ENCODE peak calls at places on chromosomes 16 and 17, in six cellular contexts. Q, L, R, F, V and Y are unnamed samples.

GRCh38 chr16:3166505-3166886 is 21.5 kb upstream of the OR1F1 start:
- DNase-seq in R (no peak), L (no peak), V (no peak), Q (no peak), F (no peak), Y (no peak)

GRCh38 chr16:89827383-89828198 is 684 bp upstream of the SPIRE2 start:
- DNase-seq in F (peak; percentile 74), L (no peak), V (peak; percentile 60), R (peak; percentile 77), Q (no peak), Y (no peak)

GRCh38 chr16:88570691-88571092 is 489 bp downstream of the ZC3H18 start:
- DNase-seq in V (no peak), R (peak; percentile 3), L (no peak), F (peak; percentile 35), Q (no peak), Y (no peak)

GRCh38 chr16:89167425-89167941 is 4.1 kb upstream of the CDH15 start:
- DNase-seq in R (peak; percentile 83), Q (peak; percentile 81), L (peak; percentile 92), V (peak; percentile 78), F (peak; percentile 95), Y (peak; percentile 74)

GRCh38 chr16:83473109-83473508 is 334.7 kb upstream of the HSBP1 start:
- DNase-seq in V (peak; percentile 64), F (no peak), L (no peak), R (peak; percentile 70), Q (no peak), Y (no peak)

GRCh38 chr17:42179335-42179734 is 1.6 kb downstream of the KCNH4 start:
- DNase-seq in F (no peak), L (no peak), R (no peak), V (no peak), Q (no peak), Y (no peak)

GRCh38 chr16:19073863-19074262 is 6.4 kb downstream of the COQ7 start:
- DNase-seq in F (no peak), Q (no peak), L (no peak), V (no peak), R (no peak), Y (no peak)

GRCh38 chr17:61157246-61157887 is 242.3 kb upstream of the TBX2 start:
- DNase-seq in R (peak; percentile 55), L (no peak), Q (no peak), V (peak; percentile 83), F (peak; percentile 19), Y (no peak)

GRCh38 chr17:38958326-38958725 is 8.9 kb downstream of the FBXO47 start:
- DNase-seq in Q (no peak), L (no peak), F (no peak), R (no peak), V (peak; percentile 37), Y (no peak)

GRCh38 chr16:9159839-9160550 is 68.6 kb downstream of the HAPSTR1 start:
- DNase-seq in V (peak; percentile 51), F (peak; percentile 78), L (no peak), R (peak; percentile 66), Q (peak; percentile 29), Y (no peak)

GRCh38 chr17:68518063-68518815 is 6.0 kb downstream of the PRKAR1A start:
- DNase-seq in R (no peak), V (no peak), L (no peak), Q (no peak), F (no peak), Y (no peak)

GRCh38 chr17:68526548-68526947 is 14.3 kb downstream of the PRKAR1A start:
- DNase-seq in R (no peak), Q (no peak), V (no peak), F (no peak), L (no peak), Y (no peak)

GRCh38 chr17:68527314-68527713 is 15.1 kb downstream of the PRKAR1A start:
- DNase-seq in R (no peak), L (no peak), F (no peak), V (no peak), Q (no peak), Y (no peak)

GRCh38 chr17:68519911-68520310 is 7.7 kb downstream of the PRKAR1A start:
- DNase-seq in Q (no peak), F (no peak), R (peak; percentile 59), V (no peak), L (no peak), Y (no peak)

GRCh38 chr17:68522266-68522665 is 10.0 kb downstream of the PRKAR1A start:
- DNase-seq in V (no peak), F (no peak), L (no peak), R (no peak), Q (no peak), Y (no peak)
- H3K4me3 ChIP-seq in V (no peak overlapping the region), F (no peak overlapping the region), L (no peak overlapping the region), R (no peak overlapping the region), Q (no peak overlapping the region), Y (no peak overlapping the region)

GRCh38 chr17:27245230-27245696 is 48.7 kb upstream of the WSB1 start:
- DNase-seq in F (peak; percentile 87), Q (peak; percentile 10), R (peak; percentile 97), V (peak; percentile 97), L (peak; percentile 93), Y (peak; percentile 22)
- H3K36me3 ChIP-seq in F (no peaks in the 10 kb centered on the region), Q (no peaks in the 10 kb centered on the region), R (no peaks in the 10 kb centered on the region), V (no peaks in the 10 kb centered on the region), L (no peaks in the 10 kb centered on the region), Y (no peaks in the 10 kb centered on the region)

GRCh38 chr16:65117701-65118448 is 4.0 kb downstream of the CDH11 start:
- DNase-seq in L (peak; percentile 79), F (peak; percentile 79), Q (no peak), R (peak; percentile 90), V (peak; percentile 93), Y (no peak)

GRCh38 chr16:65120811-65121721 is 797 bp downstream of the CDH11 start:
- DNase-seq in F (no peak), R (peak; percentile 47), Q (no peak), L (peak; percentile 81), V (peak; percentile 48), Y (no peak)

GRCh38 chr16:65116818-65117430 is 4.9 kb downstream of the CDH11 start:
- DNase-seq in Q (no peak), F (no peak), L (no peak), R (peak; percentile 36), V (no peak), Y (no peak)

GRCh38 chr16:65119905-65120341 is 1.9 kb downstream of the CDH11 start:
- DNase-seq in V (peak; percentile 69), R (peak; percentile 83), F (no peak), Q (no peak), L (no peak), Y (no peak)

GRCh38 chr16:65118866-65119265 is 3.0 kb downstream of the CDH11 start:
- DNase-seq in F (no peak), Q (no peak), V (no peak), L (no peak), R (no peak), Y (no peak)
- H3K4me3 ChIP-seq in F (no peak overlapping the region), Q (no peak overlapping the region), V (peak overlapping the region; percentile 92), L (no peak overlapping the region), R (no peak overlapping the region), Y (no peak overlapping the region)

GRCh38 chr17:56894859-56895455 is 18.9 kb downstream of the TRIM25 start:
- DNase-seq in L (no peak), F (no peak), R (no peak), V (no peak), Q (no peak), Y (no peak)

GRCh38 chr17:56892333-56892732 is 21.5 kb downstream of the TRIM25 start:
- DNase-seq in V (no peak), L (no peak), R (no peak), Q (no peak), F (no peak), Y (no peak)

GRCh38 chr17:56890906-56891674 is 22.8 kb downstream of the TRIM25 start:
- DNase-seq in L (no peak), Q (no peak), V (no peak), F (no peak), R (no peak), Y (no peak)

GRCh38 chr17:56891751-56892150 is 22.1 kb downstream of the TRIM25 start:
- DNase-seq in R (peak; percentile 26), L (peak; percentile 86), Q (peak; percentile 49), F (no peak), V (no peak), Y (peak; percentile 26)

GRCh38 chr17:56893503-56893902 is 20.3 kb downstream of the TRIM25 start:
- DNase-seq in R (no peak), Q (no peak), L (no peak), F (no peak), V (no peak), Y (no peak)
- H3K36me3 ChIP-seq in R (no peaks in the 10 kb centered on the region), Q (peaks cover 13% of the 10 kb centered on the region), L (peaks cover 15% of the 10 kb centered on the region), F (no peaks in the 10 kb centered on the region), V (peaks cover 37% of the 10 kb centered on the region), Y (peaks cover 77% of the 10 kb centered on the region)

GRCh38 chr17:45821147-45821546 is 23.5 kb upstream of the SPPL2C start:
- DNase-seq in Q (no peak), L (no peak), R (no peak), F (no peak), V (no peak), Y (no peak)
- H3K4me3 ChIP-seq in Q (no peak overlapping the region), L (no peak overlapping the region), R (no peak overlapping the region), F (no peak overlapping the region), V (no peak overlapping the region), Y (no peak overlapping the region)

GRCh38 chr17:79255046-79255445 is 180.4 kb downstream of the ENGASE start:
- DNase-seq in V (no peak), Q (no peak), L (no peak), R (no peak), F (no peak), Y (no peak)

GRCh38 chr17:79255926-79256325 is 181.3 kb downstream of the ENGASE start:
- DNase-seq in Q (no peak), L (no peak), F (no peak), V (no peak), R (no peak), Y (no peak)

GRCh38 chr17:79258843-79259242 is 184.2 kb downstream of the ENGASE start:
- DNase-seq in F (no peak), R (no peak), V (no peak), Q (no peak), L (no peak), Y (no peak)

GRCh38 chr17:79255471-79255870 is 180.8 kb downstream of the ENGASE start:
- DNase-seq in R (no peak), F (no peak), L (no peak), Q (no peak), V (no peak), Y (no peak)

DNA sequence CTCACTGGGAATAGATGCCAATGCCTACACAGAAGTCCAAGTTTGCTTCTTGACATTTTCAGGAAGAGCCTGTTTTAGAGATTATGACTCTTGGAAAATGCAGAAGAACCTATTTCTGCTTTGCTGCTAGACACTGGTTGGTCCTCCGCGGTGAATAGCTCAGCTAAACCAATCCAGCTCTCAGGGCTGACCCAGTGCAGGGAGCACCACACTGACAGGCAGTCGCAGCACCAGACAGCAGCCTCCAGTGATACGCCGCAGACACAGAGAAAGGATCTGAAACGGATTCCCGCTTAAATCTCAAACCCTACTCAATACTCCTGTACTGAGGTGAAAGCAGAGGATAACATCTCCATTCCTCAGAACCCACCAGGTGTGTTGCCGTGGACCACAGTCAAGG is 183.4 kb downstream of the ENGASE start:
- DNase-seq in L (no peak), V (no peak), F (no peak), Q (no peak), R (no peak), Y (no peak)
- H3K36me3 ChIP-seq in L (no peaks in the 10 kb centered on the region), V (no peaks in the 10 kb centered on the region), F (no peaks in the 10 kb centered on the region), Q (no peaks in the 10 kb centered on the region), R (no peaks in the 10 kb centered on the region), Y (no peaks in the 10 kb centered on the region)

DNA sequence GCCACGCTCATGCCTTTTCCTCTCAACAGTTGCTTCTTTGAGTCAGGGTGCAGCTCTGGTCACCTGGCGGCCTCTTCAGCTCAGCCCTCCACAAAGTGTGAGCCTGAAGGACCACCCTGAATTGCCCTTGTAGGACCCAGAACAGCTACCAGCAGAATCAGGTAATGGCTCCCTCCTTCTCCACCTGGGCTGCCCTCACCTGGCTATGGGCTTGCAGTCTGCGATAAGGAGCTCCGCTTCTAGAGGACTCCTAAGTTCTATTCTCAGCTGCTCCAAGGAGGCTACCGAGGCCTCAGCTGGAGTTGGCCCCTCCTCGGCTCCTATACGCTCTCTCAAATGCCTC is 13.4 kb downstream of the SMIM5 start:
- DNase-seq in F (no peak), V (no peak), L (no peak), Q (no peak), R (no peak), Y (no peak)
- H3K4me3 ChIP-seq in F (no peak overlapping the region), V (no peak overlapping the region), L (no peak overlapping the region), Q (no peak overlapping the region), R (no peak overlapping the region), Y (no peak overlapping the region)